ENCODE peak calls at places on chromosomes 12 and 14, in six cellular contexts. V, G, C, H, Y and Z are unnamed samples.

GRCh38 chr12:94721173-94721572 is 70.8 kb upstream of the TMCC3 start:
- DNase-seq in V (no peak), G (no peak), C (no peak), H (no peak), Y (no peak), Z (no peak)

GRCh38 chr12:53299101-53299453 is 418 bp upstream of the MYG1 start:
- DNase-seq in V (no peak), G (no peak), C (no peak), H (peak), Y (no peak), Z (no peak)

GRCh38 chr12:62673027-62673815 is 206.6 kb downstream of the MON2 start:
- DNase-seq in V (no peak), G (no peak), C (no peak), H (no peak), Y (no peak), Z (no peak)

GRCh38 chr12:7542046-7542445 is 38.5 kb upstream of the CD163 start:
- DNase-seq in V (no peak), G (no peak), C (no peak), H (no peak), Y (no peak), Z (no peak)

GRCh38 chr12:109650808-109651207 is 62.8 kb upstream of the FAM222A start:
- DNase-seq in V (no peak), G (no peak), C (no peak), H (no peak), Y (no peak), Z (no peak)

GRCh38 chr12:107356937-107357295 is 263.6 kb upstream of the CRY1 start:
- DNase-seq in V (no peak), G (no peak), C (no peak), H (no peak), Y (no peak), Z (no peak)

GRCh38 chr12:27025116-27025515 is 2.8 kb downstream of the MED21 start:
- DNase-seq in V (no peak), G (no peak), C (no peak), H (no peak), Y (no peak), Z (no peak)

GRCh38 chr12:91575631-91576030 is 393.0 kb upstream of the DCN start:
- DNase-seq in V (no peak), G (no peak), C (no peak), H (no peak), Y (no peak), Z (no peak)

GRCh38 chr12:99486277-99486676 is 161.3 kb upstream of the GARIN6 start:
- DNase-seq in V (no peak), G (no peak), C (no peak), H (no peak), Y (no peak), Z (no peak)

GRCh38 chr14:24834951-24835350 is 201.0 kb upstream of the GZMB start:
- DNase-seq in V (no peak), G (no peak), C (no peak), H (no peak), Y (no peak), Z (no peak)

GRCh38 chr12:102302553-102302952 is 104.9 kb upstream of the PMCH start:
- DNase-seq in V (no peak), G (no peak), C (no peak), H (no peak), Y (no peak), Z (no peak)

GRCh38 chr14:37167151-37168047 is 5.0 kb downstream of the SLC25A21 start:
- DNase-seq in V (no peak), G (no peak), C (no peak), H (no peak), Y (peak), Z (no peak)

GRCh38 chr12:90622431-90622830 is 332.5 kb downstream of the CCER1 start:
- DNase-seq in V (no peak), G (no peak), C (peak), H (peak), Y (no peak), Z (no peak)

GRCh38 chr12:55683676-55684075 is 24.0 kb downstream of the ITGA7 start:
- DNase-seq in V (no peak), G (no peak), C (no peak), H (no peak), Y (no peak), Z (no peak)

GRCh38 chr14:102255401-102256190 is 49.4 kb downstream of the MOK start:
- DNase-seq in V (no peak), G (no peak), C (peak), H (peak), Y (no peak), Z (no peak)

GRCh38 chr12:41850046-41850445 is 294.6 kb downstream of the GXYLT1 start:
- DNase-seq in V (no peak), G (no peak), C (no peak), H (no peak), Y (no peak), Z (no peak)

GRCh38 chr12:68971404-68971803 is 38.4 kb upstream of the CPM start:
- DNase-seq in V (no peak), G (no peak), C (no peak), H (peak), Y (no peak), Z (no peak)

GRCh38 chr12:83017001-83017400 is 330.3 kb downstream of the TMTC2 start:
- DNase-seq in V (no peak), G (no peak), C (no peak), H (no peak), Y (no peak), Z (no peak)

GRCh38 chr12:48203192-48203591 is at the start of gene OR10AD1:
- DNase-seq in V (no peak), G (no peak), C (no peak), H (no peak), Y (no peak), Z (no peak)

GRCh38 chr14:99356031-99356430 is 84.0 kb upstream of the BCL11B start:
- DNase-seq in V (no peak), G (no peak), C (no peak), H (no peak), Y (no peak), Z (no peak)

GRCh38 chr12:52182456-52182855 is 9.4 kb downstream of the KRT80 start:
- DNase-seq in V (no peak), G (no peak), C (no peak), H (no peak), Y (no peak), Z (no peak)

GRCh38 chr14:75905505-75905904 is 76.3 kb downstream of the TGFB3 start:
- DNase-seq in V (no peak), G (no peak), C (no peak), H (no peak), Y (no peak), Z (no peak)

GRCh38 chr14:90968025-90968424 is 92.4 kb downstream of the RPS6KA5 start:
- DNase-seq in V (no peak), G (no peak), C (no peak), H (peak), Y (no peak), Z (no peak)

GRCh38 chr12:51752490-51752889 is 96.0 kb downstream of the FIGNL2 start:
- DNase-seq in V (peak), G (no peak), C (peak), H (peak), Y (no peak), Z (no peak)

GRCh38 chr14:34220921-34221320 is 241.1 kb downstream of the SPTSSA start:
- DNase-seq in V (no peak), G (no peak), C (no peak), H (no peak), Y (no peak), Z (no peak)

GRCh38 chr12:53828598-53828997 is 76.8 kb upstream of the CISTR start:
- DNase-seq in V (no peak), G (no peak), C (no peak), H (peak), Y (no peak), Z (no peak)

GRCh38 chr14:75993567-75994041 is 8.0 kb downstream of the IFT43 start:
- DNase-seq in V (no peak), G (no peak), C (no peak), H (no peak), Y (no peak), Z (no peak)

GRCh38 chr12:89529738-89530137 is 3.9 kb upstream of the POC1B start:
- DNase-seq in V (no peak), G (no peak), C (no peak), H (peak), Y (no peak), Z (no peak)

GRCh38 chr14:38056270-38056669 is 151.4 kb upstream of the SSTR1 start:
- DNase-seq in V (no peak), G (no peak), C (no peak), H (no peak), Y (peak), Z (no peak)

GRCh38 chr12:95788637-95789036 is 1.9 kb downstream of the NTN4 start:
- DNase-seq in V (no peak), G (no peak), C (no peak), H (no peak), Y (no peak), Z (no peak)

DNA sequence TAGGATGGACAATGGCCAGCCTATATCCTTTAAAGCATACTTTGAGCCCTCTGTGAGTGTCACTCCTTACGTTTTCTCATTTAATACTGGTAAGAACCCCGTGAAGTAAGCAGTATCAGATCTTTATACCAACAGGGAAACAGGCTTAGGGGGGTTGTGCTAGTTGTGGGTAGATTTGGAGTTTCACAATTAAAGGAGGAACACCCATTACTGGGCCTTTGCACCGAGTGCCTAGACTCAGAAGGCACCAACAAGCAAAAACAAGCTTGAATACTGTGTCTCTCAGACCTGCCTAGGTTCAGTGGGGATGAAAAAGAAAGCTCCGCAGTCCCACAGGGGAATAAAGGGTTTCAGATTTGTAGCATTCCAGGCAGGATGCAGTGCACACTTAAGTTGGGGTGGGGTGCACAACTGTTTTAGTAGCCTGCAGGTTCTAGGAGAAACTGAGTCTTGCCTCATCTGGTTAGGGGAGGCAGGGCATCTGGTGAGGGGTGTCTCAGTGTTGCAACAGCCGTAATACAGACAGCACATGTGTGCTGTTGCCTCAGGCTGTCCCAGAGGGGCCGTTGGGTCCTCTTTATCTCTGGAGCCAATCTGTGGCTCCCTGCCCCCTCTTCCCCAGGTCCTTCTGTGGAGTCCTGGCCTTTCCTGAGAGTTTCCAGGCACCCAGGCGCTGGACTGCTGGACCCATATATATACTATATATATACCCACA is 51.2 kb downstream of the IRAK3 start:
- DNase-seq in V (no peak), G (no peak), C (no peak), H (no peak), Y (no peak), Z (no peak)
- TF ChIP-seq CTCF in V (no peak), G (no peak), C (no peak), H (no peak), Y (no peak), Z (no peak)

GRCh38 chr12:4766445-4766844 is 46.2 kb downstream of the GALNT8 start:
- DNase-seq in V (no peak), G (no peak), C (no peak), H (no peak), Y (no peak), Z (no peak)

GRCh38 chr12:4762773-4763172 is 42.6 kb downstream of the GALNT8 start:
- DNase-seq in V (no peak), G (no peak), C (no peak), H (no peak), Y (no peak), Z (no peak)

GRCh38 chr12:4767181-4767580 is 47.0 kb downstream of the GALNT8 start:
- DNase-seq in V (no peak), G (no peak), C (no peak), H (no peak), Y (no peak), Z (no peak)

GRCh38 chr12:4769073-4769472 is 48.9 kb downstream of the GALNT8 start:
- DNase-seq in V (no peak), G (no peak), C (no peak), H (no peak), Y (no peak), Z (no peak)

DNA sequence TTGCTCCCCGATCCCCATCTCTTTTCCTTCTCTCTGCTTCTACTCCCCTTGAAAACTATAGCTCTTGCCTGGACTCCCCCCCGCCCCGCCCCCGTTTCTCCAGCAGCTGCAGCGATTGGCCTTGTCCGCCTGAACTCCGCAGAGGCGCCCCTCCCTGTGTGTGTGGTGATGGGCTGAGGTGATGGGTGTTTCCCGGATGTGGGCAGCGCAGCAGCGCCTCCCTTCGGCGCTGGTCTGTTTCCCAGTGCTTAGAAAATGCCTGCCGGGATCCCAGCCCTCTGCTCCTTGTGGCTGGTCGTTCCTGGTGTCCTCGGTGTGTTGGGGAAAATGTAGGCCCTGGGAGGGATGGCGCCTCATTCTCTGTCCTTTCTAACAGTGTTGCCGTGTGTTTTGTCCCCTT is 43.3 kb downstream of the GALNT8 start:
- DNase-seq in V (no peak), G (peak), C (no peak), H (peak), Y (peak), Z (no peak)
- TF ChIP-seq CTCF in V (no peak), G (peak), C (no peak), H (peak), Y (peak), Z (no peak)

GRCh38 chr14:64790478-64790877 is 86.3 kb downstream of the PLEKHG3 start:
- DNase-seq in V (no peak), G (no peak), C (no peak), H (no peak), Y (no peak), Z (no peak)

GRCh38 chr14:64789696-64790095 is 85.5 kb downstream of the PLEKHG3 start:
- DNase-seq in V (no peak), G (no peak), C (no peak), H (no peak), Y (no peak), Z (no peak)

GRCh38 chr14:64787619-64788018 is 83.4 kb downstream of the PLEKHG3 start:
- DNase-seq in V (no peak), G (no peak), C (no peak), H (no peak), Y (no peak), Z (no peak)

GRCh38 chr14:64786296-64787149 is 82.3 kb downstream of the PLEKHG3 start:
- DNase-seq in V (no peak), G (peak), C (no peak), H (no peak), Y (no peak), Z (no peak)

DNA sequence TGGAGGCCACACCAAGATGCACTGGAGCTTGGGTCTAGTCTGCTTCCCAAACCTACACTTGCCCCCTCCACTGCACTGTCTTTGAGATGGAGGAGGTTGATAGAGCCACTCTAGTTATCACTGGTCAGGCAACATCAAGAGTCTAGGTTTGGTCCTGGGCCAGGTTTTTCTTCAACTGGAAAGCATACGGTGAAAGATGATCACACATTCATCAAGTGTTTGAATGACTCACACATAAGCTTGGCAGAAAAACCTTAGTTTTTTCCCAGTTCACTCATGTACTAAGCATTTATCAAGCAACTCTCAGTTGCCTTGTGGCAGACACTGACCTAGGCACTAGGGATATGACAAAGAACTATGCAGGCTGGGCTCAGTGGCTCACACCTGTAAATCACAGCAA is 84.5 kb downstream of the PLEKHG3 start:
- DNase-seq in V (no peak), G (no peak), C (peak), H (peak), Y (no peak), Z (no peak)
- TF ChIP-seq CTCF in V (no peak), G (no peak), C (no peak), H (no peak), Y (no peak), Z (no peak)

GRCh38 chr12:112190626-112191025 is 65.3 kb downstream of the TRAFD1 start:
- DNase-seq in V (no peak), G (no peak), C (no peak), H (no peak), Y (no peak), Z (no peak)
- TF ChIP-seq CTCF in V (no peak), G (no peak), C (no peak), H (no peak), Y (no peak), Z (no peak)

GRCh38 chr14:78967111-78967809 is 797.1 kb downstream of the NRXN3 start:
- DNase-seq in V (no peak), G (no peak), C (no peak), H (no peak), Y (no peak), Z (no peak)
- TF ChIP-seq CTCF in V (no peak), G (no peak), C (no peak), H (no peak), Y (no peak), Z (no peak)

GRCh38 chr12:50595667-50596066 is 90.9 kb downstream of the DIP2B start:
- DNase-seq in V (no peak), G (no peak), C (no peak), H (no peak), Y (no peak), Z (no peak)
- TF ChIP-seq CTCF in V (no peak), G (no peak), C (no peak), H (no peak), Y (no peak), Z (no peak)